ENCODE peak calls at places on chromosome 1, in six cellular contexts. Z is lung, G is AML-193, I is CMK, S is LHCN-M2, B is NCI-H1930. N is an unnamed sample.

GRCh38 chr1:204296431-204296988 is 63.2 kb downstream of the PLEKHA6 start:
- DNase-seq in I (peak), Z (no peak), S (peak), G (peak), B (no peak), N (no peak)

GRCh38 chr1:216499581-216500272 is 76.5 kb upstream of the USH2A start:
- DNase-seq in I (no peak), S (no peak), B (no peak), G (no peak), Z (no peak), N (no peak)

GRCh38 chr1:172544481-172545104 is 11.6 kb downstream of the SUCO start:
- DNase-seq in S (no peak), Z (no peak), G (no peak), I (no peak), B (no peak), N (no peak)

GRCh38 chr1:241266121-241266520 is 90.9 kb downstream of the RGS7 start:
- DNase-seq in S (no peak), B (no peak), G (no peak), I (no peak), Z (no peak), N (no peak)

GRCh38 chr1:2566106-2567045 is 10.2 kb downstream of the TNFRSF14 start:
- DNase-seq in G (no peak), S (no peak), I (no peak), B (no peak), Z (no peak), N (no peak)

GRCh38 chr1:155970531-155971167 is 7.7 kb downstream of the ARHGEF2 start:
- DNase-seq in Z (peak), I (no peak), S (peak), G (peak), B (no peak), N (no peak)

GRCh38 chr1:16396591-16396990 is 29.5 kb downstream of the SZRD1 start:
- DNase-seq in Z (no peak), B (no peak), I (no peak), G (no peak), S (peak), N (no peak)

GRCh38 chr1:54379481-54380284 is 26.5 kb downstream of the SSBP3 start:
- DNase-seq in G (no peak), S (no peak), Z (no peak), I (no peak), B (no peak), N (no peak)

GRCh38 chr1:89525169-89525855 is 683 bp downstream of the LRRC8B start:
- DNase-seq in B (peak), G (peak), S (no peak), I (no peak), Z (peak), N (no peak)

GRCh38 chr1:201624741-201625646 is 86.1 kb downstream of the NAV1 start:
- DNase-seq in S (peak), G (no peak), I (no peak), Z (no peak), B (no peak), N (no peak)

GRCh38 chr1:195550071-195550862 is 1058.0 kb downstream of the KCNT2 start:
- DNase-seq in B (no peak), S (no peak), I (no peak), Z (no peak), G (no peak), N (no peak)

GRCh38 chr1:236845830-236846229 is 50.7 kb downstream of the MTR start:
- DNase-seq in B (no peak), I (no peak), Z (no peak), G (no peak), S (no peak), N (no peak)

GRCh38 chr1:21003281-21003680 is 173.4 kb downstream of the EIF4G3 start:
- DNase-seq in G (no peak), Z (no peak), B (no peak), S (no peak), I (no peak), N (no peak)

GRCh38 chr1:42044346-42044745 is 108.9 kb upstream of the GUCA2B start:
- DNase-seq in B (no peak), Z (no peak), S (no peak), G (no peak), I (no peak), N (no peak)

GRCh38 chr1:183778568-183779433 is 26.1 kb upstream of the RGL1 start:
- DNase-seq in Z (no peak), S (no peak), G (no peak), B (no peak), I (no peak), N (no peak)

GRCh38 chr1:89901957-89902669 is 81.3 kb downstream of the LRRC8D start:
- DNase-seq in Z (no peak), B (no peak), I (no peak), S (no peak), G (no peak), N (no peak)

GRCh38 chr1:12029720-12030339 is 10.5 kb downstream of the MIIP start:
- DNase-seq in Z (no peak), I (no peak), B (no peak), S (no peak), G (no peak), N (no peak)

GRCh38 chr1:109783436-109783835 is 19.7 kb upstream of the EPS8L3 start:
- DNase-seq in B (no peak), I (no peak), G (no peak), Z (no peak), S (peak), N (no peak)

GRCh38 chr1:4963251-4963650 is 308.8 kb downstream of the AJAP1 start:
- DNase-seq in I (no peak), G (no peak), B (no peak), S (no peak), Z (no peak), N (no peak)